ENCODE peak calls at places on chromosomes 6 and 20, in nine cellular contexts. S is stimulated activated CD4-positive, alpha-beta T cell treated with anti-CD3 and anti-CD28 coated beads, Interleukin-12 subunit alpha, Interleukin-12 subunit beta, amount 100 ng/mL, for 4 hours; X is nucleus accumbens; K is aorta; A is activated CD4-positive, CD25-positive, alpha-beta regulatory T cell; R is neural crest cell; M is CD4-positive, CD25-positive, alpha-beta regulatory T cell; Z is stimulated activated CD8-positive, alpha-beta memory T cell treated with anti-CD3 and anti-CD28 coated beads, Interleukin-2, amount 100 ng/mL, for 48 hours; L is T-cell. H is an unnamed sample.

GRCh38 chr6:12324741-12325140 is 34.6 kb downstream of the EDN1 start:
- DNase-seq in M (no peak), L (no peak), Z (no peak), X (no peak), K (no peak), S (no peak), R (no peak), A (no peak), H (no peak)

GRCh38 chr20:51494241-51495110 is 48.0 kb downstream of the NFATC2 start:
- DNase-seq in K (no peak), Z (peak), M (peak), X (no peak), A (no peak), S (no peak), R (no peak), L (peak), H (no peak)

GRCh38 chr6:142960098-142960497 is 15.1 kb upstream of the HIVEP2 start:
- DNase-seq in Z (no peak), L (no peak), R (no peak), M (no peak), S (no peak), X (no peak), A (no peak), K (no peak), H (no peak)

GRCh38 chr20:37364013-37364926 is 18.3 kb downstream of the SRC start:
- DNase-seq in S (no peak), K (no peak), A (no peak), M (no peak), L (no peak), R (no peak), X (no peak), Z (no peak), H (no peak)

GRCh38 chr6:162055365-162055764 is 672.2 kb downstream of the PRKN start:
- DNase-seq in S (no peak), A (no peak), L (no peak), K (no peak), R (no peak), X (no peak), M (no peak), Z (no peak), H (no peak)

GRCh38 chr6:43983191-43983590 is 144.1 kb downstream of the MRPL14 start:
- DNase-seq in S (no peak), R (no peak), K (no peak), X (no peak), A (no peak), Z (no peak), L (no peak), M (no peak), H (no peak)

GRCh38 chr6:50236164-50236563 is 186.4 kb upstream of the DEFB112 start:
- DNase-seq in A (no peak), M (no peak), K (no peak), Z (no peak), R (no peak), L (no peak), S (no peak), X (no peak), H (no peak)

GRCh38 chr20:32792316-32792715 is 27.4 kb upstream of the MAPRE1 start:
- DNase-seq in A (no peak), L (peak), K (no peak), S (no peak), R (peak), X (peak), Z (no peak), M (no peak), H (peak)

GRCh38 chr20:62922451-62922921 is 3.8 kb downstream of the DIDO1 start:
- DNase-seq in Z (no peak), X (no peak), K (no peak), L (peak), R (no peak), S (peak), M (peak), A (no peak), H (no peak)

GRCh38 chr6:7197752-7198151 is 90.0 kb downstream of the RREB1 start:
- DNase-seq in S (no peak), M (no peak), A (no peak), Z (no peak), L (no peak), R (no peak), K (no peak), X (no peak), H (no peak)

GRCh38 chr6:110180228-110181008 is at the start of gene CDC40:
- DNase-seq in K (peak), Z (peak), S (peak), L (peak), A (peak), R (peak), X (peak), M (no peak), H (peak)

GRCh38 chr20:1330075-1330830 is 1.3 kb upstream of the SDCBP2 start:
- DNase-seq in M (peak), R (no peak), X (no peak), K (no peak), Z (no peak), L (peak), S (no peak), A (no peak), H (no peak)

GRCh38 chr20:49515588-49515987 is 33.1 kb upstream of the KCNB1 start:
- DNase-seq in Z (no peak), M (no peak), L (no peak), S (no peak), A (no peak), X (no peak), R (no peak), K (no peak), H (no peak)

GRCh38 chr20:38094968-38095689 is 61.6 kb downstream of the RPRD1B start:
- DNase-seq in K (no peak), X (no peak), Z (no peak), L (no peak), S (no peak), M (no peak), R (no peak), A (no peak), H (no peak)

GRCh38 chr6:25084508-25084833 is 148.7 kb upstream of the RIPOR2 start:
- DNase-seq in Z (no peak), X (no peak), K (no peak), R (no peak), A (no peak), L (no peak), S (no peak), M (no peak), H (no peak)

GRCh38 chr6:152356659-152357058 is 280.5 kb downstream of the SYNE1 start:
- DNase-seq in K (no peak), L (no peak), R (no peak), M (peak), Z (no peak), A (no peak), X (no peak), S (no peak), H (no peak)

GRCh38 chr6:159035891-159036290 is 8.9 kb downstream of the TAGAP start:
- DNase-seq in M (no peak), K (no peak), L (no peak), X (no peak), S (no peak), Z (no peak), R (no peak), A (no peak), H (no peak)

GRCh38 chr6:127186889-127187288 is 68.4 kb downstream of the RSPO3 start:
- DNase-seq in S (peak), Z (peak), K (peak), R (peak), M (peak), A (peak), L (peak), X (no peak), H (no peak)

GRCh38 chr6:125363010-125363359 is 61.2 kb upstream of the HDDC2 start:
- DNase-seq in A (no peak), L (no peak), S (no peak), X (no peak), K (peak), M (no peak), R (no peak), Z (no peak), H (no peak)

GRCh38 chr6:98833101-98834059 is 994 bp upstream of the POU3F2 start:
- DNase-seq in M (peak), L (no peak), K (peak), S (no peak), R (no peak), A (no peak), Z (no peak), X (peak), H (no peak)

GRCh38 chr20:25055711-25056492 is 2.0 kb downstream of the ACSS1 start:
- DNase-seq in R (no peak), L (no peak), Z (no peak), M (peak), X (no peak), A (no peak), K (no peak), S (no peak), H (no peak)

GRCh38 chr6:52098649-52099184 is 11.3 kb upstream of the PKHD1 start:
- DNase-seq in M (no peak), R (no peak), A (no peak), Z (no peak), K (no peak), L (no peak), X (no peak), S (no peak), H (no peak)

H was measured in GM12892.